ENCODE peak calls at places on chromosomes 1 and 21, in four cellular contexts. G, A, K and P are unnamed samples.

GRCh38 chr1:179776831-179777230 is 33.7 kb downstream of the FAM163A start:
- DNase-seq in A (peak; percentile 72), G (no peak), K (no peak), P (no peak)

GRCh38 chr1:76124196-76124595 is 49.6 kb downstream of the ST6GALNAC3 start:
- DNase-seq in A (peak; percentile 70), K (no peak), G (no peak), P (no peak)

GRCh38 chr21:32331444-32332305 is 33.0 kb downstream of the MRAP start:
- DNase-seq in G (no peak), A (no peak), K (peak; percentile 47), P (no peak)

GRCh38 chr1:29159773-29160172 is 21.9 kb downstream of the SRSF4 start:
- DNase-seq in G (no peak), A (no peak), K (no peak), P (no peak)

GRCh38 chr1:72371259-72372035 is 89.1 kb upstream of the NEGR1 start:
- DNase-seq in K (no peak), A (peak; percentile 68), G (no peak), P (no peak)

GRCh38 chr1:173149887-173150286 is 57.2 kb downstream of the TNFSF4 start:
- DNase-seq in A (peak; percentile 79), G (no peak), K (no peak), P (no peak)

GRCh38 chr1:1687846-1688245 is 4.7 kb downstream of the SLC35E2B start:
- DNase-seq in G (no peak), K (no peak), A (no peak), P (no peak)

GRCh38 chr21:40950970-40951369 is 104.0 kb upstream of the DSCAM start:
- DNase-seq in K (no peak), A (peak; percentile 85), G (no peak), P (no peak)

GRCh38 chr1:227543283-227544066 is 19.9 kb upstream of the ZNF678 start:
- DNase-seq in K (no peak), G (peak; percentile 3), A (no peak), P (no peak)

GRCh38 chr1:246297314-246298273 is 209.5 kb downstream of the SMYD3 start:
- DNase-seq in K (no peak), G (no peak), A (peak; percentile 76), P (no peak)

GRCh38 chr21:16420086-16420724 is 690.4 kb downstream of the USP25 start:
- DNase-seq in A (peak; percentile 75), K (peak; percentile 69), G (no peak), P (no peak)

GRCh38 chr1:150072959-150073358 is 5.4 kb downstream of the VPS45 start:
- DNase-seq in G (peak; percentile 22), K (no peak), A (no peak), P (peak; percentile 63)

GRCh38 chr1:82269466-82269865 is 468.7 kb downstream of the ADGRL2 start:
- DNase-seq in A (peak; percentile 80), K (no peak), G (no peak), P (no peak)

GRCh38 chr1:228283043-228283371 is 75.2 kb downstream of the OBSCN start:
- DNase-seq in K (no peak), G (no peak), A (no peak), P (no peak)

GRCh38 chr1:159612211-159612885 is 24.7 kb downstream of the APCS start:
- DNase-seq in K (peak; percentile 4), A (no peak), G (no peak), P (no peak)

GRCh38 chr1:98939471-98939870 is 65.2 kb downstream of the PLPPR5 start:
- DNase-seq in G (no peak), K (no peak), A (no peak), P (no peak)

GRCh38 chr21:16419188-16419874 is 689.5 kb downstream of the USP25 start:
- DNase-seq in K (peak; percentile 79), G (no peak), A (peak; percentile 66), P (no peak)

GRCh38 chr1:174413632-174414031 is 34.1 kb upstream of the GPR52 start:
- DNase-seq in K (peak; percentile 2), A (no peak), G (no peak), P (peak; percentile 33)

GRCh38 chr1:9085306-9085940 is 16.0 kb upstream of the SLC2A5 start:
- DNase-seq in A (peak; percentile 46), G (no peak), K (no peak), P (no peak)

GRCh38 chr1:30437059-30437576 is 286.3 kb downstream of the MATN1 start:
- DNase-seq in A (no peak), G (no peak), K (no peak), P (no peak)

GRCh38 chr1:219066631-219067349 is 106.9 kb upstream of the LYPLAL1 start:
- DNase-seq in G (peak; percentile 10), K (peak; percentile 33), A (peak; percentile 57), P (peak; percentile 53)